ENCODE peak calls at places on chromosomes 2 and 18, in seven cellular contexts. One of them, this sample, is unnamed.

GRCh38 chr18:33831424-33831823 is 253.4 kb downstream of the ASXL3 start:
- DNase-seq in fibroblast of lung: no peak
- DNase-seq in IMR-90: no peak
- DNase-seq in coronary artery: no peak
- DNase-seq in lower lobe of right lung: no peak
- DNase-seq in astrocyte of the spinal cord: peak
- DNase-seq in mucosa of descending colon: no peak
- DNase-seq in this sample: no peak

GRCh38 chr2:204900910-204901309 is 355.6 kb downstream of the PARD3B start:
- DNase-seq in fibroblast of lung: no peak
- DNase-seq in IMR-90: peak
- DNase-seq in coronary artery: no peak
- DNase-seq in lower lobe of right lung: no peak
- DNase-seq in astrocyte of the spinal cord: no peak
- DNase-seq in mucosa of descending colon: no peak
- DNase-seq in this sample: no peak

GRCh38 chr2:56448403-56448998 is 264.7 kb downstream of the CCDC85A start:
- DNase-seq in fibroblast of lung: peak
- DNase-seq in IMR-90: no peak
- DNase-seq in coronary artery: no peak
- DNase-seq in lower lobe of right lung: no peak
- DNase-seq in astrocyte of the spinal cord: no peak
- DNase-seq in mucosa of descending colon: peak
- DNase-seq in this sample: no peak

GRCh38 chr2:150486539-150487484 is 655 bp downstream of the RND3 start:
- DNase-seq in fibroblast of lung: peak
- DNase-seq in IMR-90: peak
- DNase-seq in coronary artery: peak
- DNase-seq in lower lobe of right lung: no peak
- DNase-seq in astrocyte of the spinal cord: peak
- DNase-seq in mucosa of descending colon: peak
- DNase-seq in this sample: no peak

GRCh38 chr2:207254526-207255464 is 89.0 kb upstream of the KLF7 start:
- DNase-seq in fibroblast of lung: peak
- DNase-seq in IMR-90: peak
- DNase-seq in coronary artery: no peak
- DNase-seq in lower lobe of right lung: no peak
- DNase-seq in astrocyte of the spinal cord: peak
- DNase-seq in mucosa of descending colon: no peak
- DNase-seq in this sample: no peak

GRCh38 chr2:104844813-104845551 is 8.9 kb upstream of the POU3F3 start:
- DNase-seq in fibroblast of lung: peak
- DNase-seq in IMR-90: no peak
- DNase-seq in coronary artery: no peak
- DNase-seq in lower lobe of right lung: no peak
- DNase-seq in astrocyte of the spinal cord: peak
- DNase-seq in mucosa of descending colon: no peak
- DNase-seq in this sample: no peak

GRCh38 chr2:48851161-48851560 is 95.6 kb upstream of the LHCGR start:
- DNase-seq in fibroblast of lung: peak
- DNase-seq in IMR-90: peak
- DNase-seq in coronary artery: no peak
- DNase-seq in lower lobe of right lung: no peak
- DNase-seq in astrocyte of the spinal cord: peak
- DNase-seq in mucosa of descending colon: no peak
- DNase-seq in this sample: no peak

GRCh38 chr2:100957971-100958653 is 44.0 kb upstream of the RPL31 start:
- DNase-seq in fibroblast of lung: peak
- DNase-seq in IMR-90: peak
- DNase-seq in coronary artery: no peak
- DNase-seq in lower lobe of right lung: no peak
- DNase-seq in astrocyte of the spinal cord: peak
- DNase-seq in mucosa of descending colon: no peak
- DNase-seq in this sample: peak

GRCh38 chr2:217075225-217075802 is 215.4 kb upstream of the TNP1 start:
- DNase-seq in fibroblast of lung: peak
- DNase-seq in IMR-90: peak
- DNase-seq in coronary artery: no peak
- DNase-seq in lower lobe of right lung: no peak
- DNase-seq in astrocyte of the spinal cord: peak
- DNase-seq in mucosa of descending colon: no peak
- DNase-seq in this sample: peak

GRCh38 chr2:240948905-240949790 is 43.0 kb downstream of the CROCC2 start:
- DNase-seq in fibroblast of lung: no peak
- DNase-seq in IMR-90: no peak
- DNase-seq in coronary artery: peak
- DNase-seq in lower lobe of right lung: no peak
- DNase-seq in astrocyte of the spinal cord: no peak
- DNase-seq in mucosa of descending colon: no peak
- DNase-seq in this sample: no peak

GRCh38 chr2:186426153-186427016 is 59.7 kb upstream of the ZC3H15 start:
- DNase-seq in fibroblast of lung: peak
- DNase-seq in IMR-90: no peak
- DNase-seq in coronary artery: no peak
- DNase-seq in lower lobe of right lung: no peak
- DNase-seq in astrocyte of the spinal cord: no peak
- DNase-seq in mucosa of descending colon: no peak
- DNase-seq in this sample: no peak

GRCh38 chr18:44651453-44651852 is 29.2 kb upstream of the SETBP1 start:
- DNase-seq in fibroblast of lung: peak
- DNase-seq in IMR-90: peak
- DNase-seq in coronary artery: no peak
- DNase-seq in lower lobe of right lung: no peak
- DNase-seq in astrocyte of the spinal cord: peak
- DNase-seq in mucosa of descending colon: no peak
- DNase-seq in this sample: peak

GRCh38 chr2:157479081-157480027 is 35.5 kb upstream of the CYTIP start:
- DNase-seq in fibroblast of lung: no peak
- DNase-seq in IMR-90: no peak
- DNase-seq in coronary artery: no peak
- DNase-seq in lower lobe of right lung: no peak
- DNase-seq in astrocyte of the spinal cord: no peak
- DNase-seq in mucosa of descending colon: no peak
- DNase-seq in this sample: no peak

GRCh38 chr2:50118951-50119702 is 912.8 kb downstream of the NRXN1 start:
- DNase-seq in fibroblast of lung: no peak
- DNase-seq in IMR-90: no peak
- DNase-seq in coronary artery: no peak
- DNase-seq in lower lobe of right lung: no peak
- DNase-seq in astrocyte of the spinal cord: no peak
- DNase-seq in mucosa of descending colon: no peak
- DNase-seq in this sample: no peak

GRCh38 chr2:118046628-118047210 is 32.8 kb upstream of the CCDC93 start:
- DNase-seq in fibroblast of lung: peak
- DNase-seq in IMR-90: peak
- DNase-seq in coronary artery: no peak
- DNase-seq in lower lobe of right lung: no peak
- DNase-seq in astrocyte of the spinal cord: peak
- DNase-seq in mucosa of descending colon: no peak
- DNase-seq in this sample: no peak

GRCh38 chr18:79070486-79070885 is 1.3 kb downstream of the ATP9B start:
- DNase-seq in fibroblast of lung: no peak
- DNase-seq in IMR-90: no peak
- DNase-seq in coronary artery: no peak
- DNase-seq in lower lobe of right lung: no peak
- DNase-seq in astrocyte of the spinal cord: no peak
- DNase-seq in mucosa of descending colon: no peak
- DNase-seq in this sample: no peak

GRCh38 chr18:70121842-70122241 is 83.6 kb downstream of the RTTN start:
- DNase-seq in fibroblast of lung: no peak
- DNase-seq in IMR-90: no peak
- DNase-seq in coronary artery: no peak
- DNase-seq in lower lobe of right lung: no peak
- DNase-seq in astrocyte of the spinal cord: no peak
- DNase-seq in mucosa of descending colon: no peak
- DNase-seq in this sample: no peak

GRCh38 chr18:7817596-7817995 is 250.5 kb downstream of the PTPRM start:
- DNase-seq in fibroblast of lung: no peak
- DNase-seq in IMR-90: no peak
- DNase-seq in coronary artery: no peak
- DNase-seq in lower lobe of right lung: no peak
- DNase-seq in astrocyte of the spinal cord: no peak
- DNase-seq in mucosa of descending colon: no peak
- DNase-seq in this sample: no peak

GRCh38 chr18:45167631-45168225 is 447.5 kb upstream of the SLC14A2 start:
- DNase-seq in fibroblast of lung: peak
- DNase-seq in IMR-90: peak
- DNase-seq in coronary artery: no peak
- DNase-seq in lower lobe of right lung: no peak
- DNase-seq in astrocyte of the spinal cord: peak
- DNase-seq in mucosa of descending colon: no peak
- DNase-seq in this sample: peak

GRCh38 chr18:50138181-50139064 is 56.5 kb downstream of the MYO5B start:
- DNase-seq in fibroblast of lung: peak
- DNase-seq in IMR-90: no peak
- DNase-seq in coronary artery: no peak
- DNase-seq in lower lobe of right lung: no peak
- DNase-seq in astrocyte of the spinal cord: peak
- DNase-seq in mucosa of descending colon: no peak
- DNase-seq in this sample: no peak

GRCh38 chr2:221503965-221504364 is 68.1 kb downstream of the EPHA4 start:
- DNase-seq in fibroblast of lung: no peak
- DNase-seq in IMR-90: no peak
- DNase-seq in coronary artery: no peak
- DNase-seq in lower lobe of right lung: no peak
- DNase-seq in astrocyte of the spinal cord: no peak
- DNase-seq in mucosa of descending colon: no peak
- DNase-seq in this sample: no peak

GRCh38 chr18:67266591-67267237 is 249.8 kb downstream of the DSEL start:
- DNase-seq in fibroblast of lung: peak
- DNase-seq in IMR-90: peak
- DNase-seq in coronary artery: no peak
- DNase-seq in lower lobe of right lung: no peak
- DNase-seq in astrocyte of the spinal cord: peak
- DNase-seq in mucosa of descending colon: no peak
- DNase-seq in this sample: peak
- H3K4me3 ChIP-seq in fibroblast of lung: no peak
- H3K4me3 ChIP-seq in IMR-90: no peak
- H3K4me3 ChIP-seq in coronary artery: no peak
- H3K4me3 ChIP-seq in lower lobe of right lung: no peak
- H3K4me3 ChIP-seq in astrocyte of the spinal cord: no peak
- H3K4me3 ChIP-seq in mucosa of descending colon: no peak
- H3K4me3 ChIP-seq in this sample: no peak

DNA sequence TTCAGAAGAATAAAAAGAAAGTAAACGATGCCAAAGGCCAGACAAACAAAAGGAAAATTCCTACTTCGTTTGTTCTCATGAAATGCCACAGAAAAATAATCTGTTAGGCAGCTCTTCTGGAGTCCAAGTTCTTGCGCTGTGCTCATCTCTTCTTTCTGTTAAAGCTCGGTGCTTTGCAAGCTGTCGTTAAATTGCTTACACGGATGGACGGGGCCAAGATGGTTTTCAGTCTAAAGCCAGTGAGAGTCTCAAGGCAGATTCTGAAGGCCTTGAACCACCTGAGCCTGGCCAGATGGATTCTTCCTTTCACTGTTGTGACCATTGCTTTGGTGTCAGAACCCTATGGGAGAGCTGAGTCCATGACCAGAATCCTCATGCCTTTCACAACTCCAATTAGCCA is 97.6 kb upstream of the RMDN2 start:
- DNase-seq in fibroblast of lung: no peak
- DNase-seq in IMR-90: no peak
- DNase-seq in coronary artery: no peak
- DNase-seq in lower lobe of right lung: no peak
- DNase-seq in astrocyte of the spinal cord: no peak
- DNase-seq in mucosa of descending colon: no peak
- DNase-seq in this sample: no peak
- H3K4me3 ChIP-seq in fibroblast of lung: no peak
- H3K4me3 ChIP-seq in IMR-90: no peak
- H3K4me3 ChIP-seq in coronary artery: no peak
- H3K4me3 ChIP-seq in lower lobe of right lung: no peak
- H3K4me3 ChIP-seq in astrocyte of the spinal cord: no peak
- H3K4me3 ChIP-seq in mucosa of descending colon: no peak
- H3K4me3 ChIP-seq in this sample: no peak

GRCh38 chr2:181683518-181684453 is 3.5 kb upstream of the NEUROD1 start:
- DNase-seq in fibroblast of lung: peak
- DNase-seq in IMR-90: peak
- DNase-seq in coronary artery: no peak
- DNase-seq in lower lobe of right lung: no peak
- DNase-seq in astrocyte of the spinal cord: no peak
- DNase-seq in mucosa of descending colon: no peak
- DNase-seq in this sample: no peak

GRCh38 chr2:181682795-181683517 is 2.6 kb upstream of the NEUROD1 start:
- DNase-seq in fibroblast of lung: no peak
- DNase-seq in IMR-90: no peak
- DNase-seq in coronary artery: no peak
- DNase-seq in lower lobe of right lung: no peak
- DNase-seq in astrocyte of the spinal cord: no peak
- DNase-seq in mucosa of descending colon: no peak
- DNase-seq in this sample: no peak

GRCh38 chr2:181685150-181685688 is 4.9 kb upstream of the NEUROD1 start:
- DNase-seq in fibroblast of lung: peak
- DNase-seq in IMR-90: peak
- DNase-seq in coronary artery: no peak
- DNase-seq in lower lobe of right lung: no peak
- DNase-seq in astrocyte of the spinal cord: no peak
- DNase-seq in mucosa of descending colon: no peak
- DNase-seq in this sample: no peak

GRCh38 chr2:181686566-181687185 is 6.4 kb upstream of the NEUROD1 start:
- DNase-seq in fibroblast of lung: no peak
- DNase-seq in IMR-90: no peak
- DNase-seq in coronary artery: no peak
- DNase-seq in lower lobe of right lung: no peak
- DNase-seq in astrocyte of the spinal cord: no peak
- DNase-seq in mucosa of descending colon: no peak
- DNase-seq in this sample: no peak

DNA sequence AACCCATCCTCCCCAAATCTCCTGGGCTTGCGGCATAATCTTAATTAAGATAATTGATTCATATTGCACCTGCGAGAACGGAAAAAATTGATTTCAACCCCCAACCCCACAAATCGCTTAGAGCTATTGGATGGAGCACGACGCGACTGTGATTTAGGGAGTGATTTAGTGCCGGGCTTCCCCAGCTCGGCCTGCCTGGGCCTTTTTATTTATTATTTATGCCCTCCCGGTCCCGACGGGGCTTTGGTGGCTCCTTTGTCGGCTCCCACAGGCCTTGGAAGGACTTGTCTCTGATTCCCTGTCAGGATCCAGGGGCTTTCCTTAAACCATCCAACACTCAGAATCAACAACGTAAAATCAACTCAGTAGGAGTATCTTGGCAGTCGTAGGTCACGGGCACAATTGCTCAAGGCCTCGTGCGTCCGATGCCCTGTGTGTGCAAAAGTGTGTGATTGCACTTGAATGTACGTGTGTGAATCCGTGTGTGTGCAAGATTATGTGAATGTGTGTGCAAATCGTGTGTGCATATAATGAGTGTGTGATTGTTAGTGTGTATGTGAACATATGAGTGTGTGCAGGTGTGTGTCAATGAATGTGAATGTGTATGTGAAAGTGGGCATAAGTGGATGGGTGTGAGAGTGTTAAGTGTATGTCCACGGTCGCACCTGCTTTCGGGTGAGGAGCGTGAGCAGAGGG is 4.3 kb upstream of the NEUROD1 start:
- DNase-seq in fibroblast of lung: no peak
- DNase-seq in IMR-90: no peak
- DNase-seq in coronary artery: no peak
- DNase-seq in lower lobe of right lung: no peak
- DNase-seq in astrocyte of the spinal cord: no peak
- DNase-seq in mucosa of descending colon: no peak
- DNase-seq in this sample: no peak
- H3K4me3 ChIP-seq in fibroblast of lung: no peak
- H3K4me3 ChIP-seq in IMR-90: no peak
- H3K4me3 ChIP-seq in coronary artery: no peak
- H3K4me3 ChIP-seq in lower lobe of right lung: no peak
- H3K4me3 ChIP-seq in astrocyte of the spinal cord: no peak
- H3K4me3 ChIP-seq in mucosa of descending colon: no peak
- H3K4me3 ChIP-seq in this sample: no peak

GRCh38 chr18:63155910-63156773 is 163.4 kb downstream of the BCL2 start:
- DNase-seq in fibroblast of lung: no peak
- DNase-seq in IMR-90: no peak
- DNase-seq in coronary artery: no peak
- DNase-seq in lower lobe of right lung: no peak
- DNase-seq in astrocyte of the spinal cord: no peak
- DNase-seq in mucosa of descending colon: peak
- DNase-seq in this sample: no peak
- H3K4me3 ChIP-seq in fibroblast of lung: no peak
- H3K4me3 ChIP-seq in IMR-90: no peak
- H3K4me3 ChIP-seq in coronary artery: peak
- H3K4me3 ChIP-seq in lower lobe of right lung: peak
- H3K4me3 ChIP-seq in astrocyte of the spinal cord: no peak
- H3K4me3 ChIP-seq in mucosa of descending colon: no peak
- H3K4me3 ChIP-seq in this sample: no peak

This sample was measured in skeletal muscle cell.